ENCODE peak calls at places on chromosomes 1 and 21, in four cellular contexts. O is H1, B is A549, E is HepG2. T is an unnamed sample.

GRCh38 chr1:213561870-213562269 is 425.9 kb upstream of the PROX1 start:
- DNase-seq in O (no peak), B (no peak), E (no peak), T (no peak)

GRCh38 chr21:35404247-35404646 is 355.1 kb upstream of the RUNX1 start:
- DNase-seq in O (no peak), B (no peak), E (no peak), T (no peak)

GRCh38 chr1:201224671-201225400 is 34.2 kb downstream of the IGFN1 start:
- DNase-seq in O (peak), B (no peak), E (no peak), T (no peak)

GRCh38 chr1:232725303-232726047 is 79.7 kb upstream of the MAP10 start:
- DNase-seq in O (no peak), B (no peak), E (no peak), T (no peak)

GRCh38 chr1:185813401-185813979 is 79.3 kb downstream of the HMCN1 start:
- DNase-seq in O (no peak), B (peak), E (peak), T (peak)

GRCh38 chr1:176843352-176844297 is 320.9 kb downstream of the ASTN1 start:
- DNase-seq in O (no peak), B (no peak), E (peak), T (peak)

GRCh38 chr1:158371188-158371953 is 17.7 kb downstream of the CD1E start:
- DNase-seq in O (no peak), B (no peak), E (no peak), T (no peak)

GRCh38 chr1:70818391-70818790 is 229.2 kb downstream of the PTGER3 start:
- DNase-seq in O (no peak), B (no peak), E (no peak), T (no peak)

GRCh38 chr1:10950316-10951172 is 61.9 kb upstream of the TARDBP start:
- DNase-seq in O (no peak), B (no peak), E (no peak), T (no peak)

GRCh38 chr21:17726047-17726446 is 93.1 kb downstream of the C21orf91 start:
- DNase-seq in O (no peak), B (no peak), E (peak), T (no peak)

GRCh38 chr1:9452516-9453158 is 86.6 kb upstream of the SLC25A33 start:
- DNase-seq in O (no peak), B (no peak), E (no peak), T (no peak)

GRCh38 chr1:14334336-14335176 is 263.9 kb upstream of the KAZN start:
- DNase-seq in O (no peak), B (no peak), E (no peak), T (no peak)

GRCh38 chr1:246577082-246577719 is 10.9 kb downstream of the CNST start:
- DNase-seq in O (no peak), B (no peak), E (no peak), T (peak)

GRCh38 chr21:41726970-41727783 is 39.7 kb downstream of the RIPK4 start:
- DNase-seq in O (no peak), B (peak), E (peak), T (no peak)

GRCh38 chr1:30876451-30877204 is 31.9 kb downstream of the SDC3 start:
- DNase-seq in O (no peak), B (no peak), E (no peak), T (no peak)

GRCh38 chr1:30875916-30876315 is 32.6 kb downstream of the SDC3 start:
- DNase-seq in O (no peak), B (no peak), E (no peak), T (no peak)

GRCh38 chr1:30874176-30874575 is 34.4 kb downstream of the SDC3 start:
- DNase-seq in O (no peak), B (no peak), E (no peak), T (no peak)

GRCh38 chr1:30877205-30877912 is 31.2 kb downstream of the SDC3 start:
- DNase-seq in O (no peak), B (no peak), E (no peak), T (no peak)

GRCh38 chr1:30875197-30875596 is 33.4 kb downstream of the SDC3 start:
- DNase-seq in O (no peak), B (no peak), E (no peak), T (no peak)
- TF ChIP-seq MAX in O (no peak), B (no peak), E (no peak), T (no peak)

DNA sequence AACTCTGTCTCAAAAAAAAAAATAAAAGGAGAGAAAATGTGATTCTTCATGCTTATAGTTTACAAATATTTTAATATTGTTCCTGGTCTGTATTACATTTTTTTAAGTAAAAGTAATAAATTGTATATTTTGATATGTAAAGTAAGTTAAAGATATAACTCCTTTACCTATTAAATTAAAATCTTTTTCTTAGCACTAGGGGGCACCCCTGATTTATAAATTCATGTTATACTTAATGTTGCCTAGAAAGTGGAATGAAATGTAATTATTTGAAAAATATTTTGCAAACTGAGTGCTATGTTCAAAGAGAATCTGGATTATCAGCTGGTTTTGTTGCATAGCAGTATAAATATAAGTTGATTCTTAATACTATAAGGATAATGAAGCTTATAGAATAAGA is 49.2 kb downstream of the RALGPS2 start:
- DNase-seq in O (no peak), B (no peak), E (peak), T (no peak)
- TF ChIP-seq USF2 in O (no peak), B (no peak), E (no peak), T (no peak)

GRCh38 chr1:39925727-39926342 is 24.1 kb upstream of the MYCL start:
- DNase-seq in O (no peak), B (no peak), E (no peak), T (no peak)
- TF ChIP-seq MAFK in O (no peak), B (no peak), E (no peak), T (no peak)

DNA sequence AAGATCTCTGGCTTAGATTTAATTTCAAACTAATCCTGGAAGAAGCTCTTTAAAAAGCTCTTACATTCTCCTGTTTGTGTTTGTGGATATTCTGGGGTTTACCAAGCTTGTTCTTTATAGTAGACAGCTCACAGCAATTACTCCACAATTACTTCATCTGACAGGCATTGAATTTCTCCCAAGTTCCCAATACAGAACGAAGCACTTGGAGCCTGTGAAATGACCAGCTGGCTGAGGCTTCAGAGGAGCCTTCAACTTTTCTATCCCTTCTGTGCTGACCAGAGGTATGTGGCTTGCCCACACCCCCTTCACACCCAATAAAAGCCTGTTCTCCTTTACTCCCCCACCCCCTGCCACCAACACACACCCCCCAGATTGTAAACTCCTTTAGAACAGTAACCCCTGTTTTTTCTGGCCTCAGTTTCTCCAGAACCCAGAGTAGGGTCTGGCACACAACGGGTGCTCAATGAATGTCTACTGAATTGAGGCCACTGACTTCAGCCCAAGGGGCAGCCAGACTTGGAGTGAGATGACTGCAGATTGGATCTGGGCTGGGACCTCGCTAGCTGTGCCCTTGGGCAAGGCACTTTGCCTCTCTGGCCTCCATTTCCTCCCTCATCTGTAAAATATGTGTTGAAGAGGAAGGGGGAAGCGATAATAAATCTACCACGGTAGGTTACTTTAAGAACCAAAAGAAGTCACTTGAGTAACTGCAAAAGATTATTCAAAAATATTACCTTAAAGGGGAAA is 744 bp upstream of the GRHL3 start:
- DNase-seq in O (no peak), B (no peak), E (no peak), T (no peak)
- TF ChIP-seq MAX in O (no peak), B (no peak), E (no peak), T (no peak)

DNA sequence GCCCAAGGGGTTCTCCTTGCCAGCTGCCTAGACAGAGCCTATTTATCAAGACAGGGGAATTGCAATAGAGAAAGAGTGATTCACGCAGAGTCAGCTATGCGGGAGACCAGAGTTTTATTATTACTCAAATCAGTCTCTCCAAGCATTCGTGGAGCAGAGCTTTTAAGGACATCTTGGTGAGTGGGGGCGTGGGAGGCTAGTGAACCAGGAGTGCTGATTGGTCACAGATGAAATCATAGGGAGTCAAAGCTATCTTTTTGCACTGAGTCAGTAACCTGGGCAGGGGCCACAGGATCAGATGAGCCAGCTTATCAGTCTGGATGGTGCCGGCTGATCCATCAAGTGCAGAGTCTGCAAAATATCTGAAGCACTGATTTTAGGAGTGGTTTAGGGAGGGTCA is 64.8 kb upstream of the MRPS6 start:
- DNase-seq in O (no peak), B (no peak), E (no peak), T (no peak)
- TF ChIP-seq USF2 in O (no peak), B (no peak), E (no peak), T (no peak)

GRCh38 chr1:206821493-206821892 is 43.9 kb upstream of the IL20 start:
- DNase-seq in O (no peak), B (no peak), E (no peak), T (no peak)

GRCh38 chr1:206812456-206812855 is 40.2 kb upstream of the IL10 start:
- DNase-seq in O (no peak), B (no peak), E (no peak), T (no peak)

GRCh38 chr1:206814716-206815341 is 42.5 kb upstream of the IL10 start:
- DNase-seq in O (no peak), B (no peak), E (no peak), T (no peak)

DNA sequence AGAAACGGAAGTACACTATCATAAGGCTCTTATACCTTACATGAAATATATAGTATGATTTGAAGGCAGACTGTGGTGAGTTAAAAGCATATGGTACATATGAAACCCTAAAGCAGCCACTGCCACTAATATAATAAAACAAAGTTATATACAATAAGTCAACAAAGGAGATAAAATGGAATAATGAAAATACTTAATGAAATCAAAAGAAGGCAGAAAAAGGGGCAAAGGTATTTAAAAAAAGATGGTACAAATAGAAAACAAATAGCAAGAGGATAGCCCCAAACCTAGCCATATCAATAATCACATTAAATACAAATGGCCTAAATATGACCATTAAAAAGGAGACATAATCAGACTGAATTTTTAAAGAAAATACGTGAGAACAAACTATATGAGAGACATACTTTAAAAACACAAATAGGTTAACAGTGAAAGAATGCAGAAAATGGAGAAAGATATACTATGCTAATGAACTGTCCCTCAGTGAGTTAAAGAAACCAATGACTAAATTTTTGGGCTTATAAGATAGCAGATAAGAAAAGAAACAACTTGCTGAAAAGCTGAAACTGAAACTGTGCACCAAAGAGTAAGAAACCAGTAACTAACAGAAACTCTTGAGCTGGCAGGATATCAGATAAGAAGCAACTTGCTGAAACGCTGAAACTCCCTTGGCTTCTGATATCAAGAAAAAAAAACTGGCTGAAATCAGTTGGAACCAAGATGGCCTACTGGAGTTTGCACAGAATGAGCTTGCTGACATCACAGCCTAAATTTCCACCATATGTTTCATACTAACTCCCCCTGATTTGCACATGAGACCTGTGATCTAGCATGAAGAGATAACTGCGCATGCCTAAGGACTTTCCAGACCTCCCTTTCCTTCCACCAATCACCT is 44.3 kb upstream of the IL10 start:
- DNase-seq in O (no peak), B (no peak), E (no peak), T (peak)
- TF ChIP-seq MAFK in O (no peak), B (no peak), E (no peak), T (peak)

T was measured in K562.